ENCODE peak calls at places on chromosome 9, in five cellular contexts. G is brain microvascular endothelial cell, W is MCF 10A, C is GM06990, M is B cell. V is an unnamed sample.

GRCh38 chr9:135666534-135667402 is 3.7 kb downstream of the LCN9 start:
- DNase-seq in M (no peak), W (no peak), C (no peak), G (no peak), V (peak; percentile 52)

GRCh38 chr9:86667307-86667706 is 280.0 kb downstream of the GAS1 start:
- DNase-seq in G (peak; percentile 42), M (no peak), W (peak; percentile 50), C (no peak), V (no peak)

GRCh38 chr9:119284118-119284517 is 85.1 kb downstream of the BRINP1 start:
- DNase-seq in C (no peak), W (peak; percentile 40), G (no peak), M (no peak), V (no peak)

GRCh38 chr9:130287736-130288135 is 22.2 kb downstream of the HMCN2 start:
- DNase-seq in M (no peak), G (no peak), C (no peak), W (no peak), V (peak; percentile 20)

GRCh38 chr9:6078382-6079105 is 63.1 kb upstream of the RANBP6 start:
- DNase-seq in G (no peak), C (no peak), M (no peak), W (no peak), V (no peak)

GRCh38 chr9:88537743-88538055 is 2.7 kb downstream of the NXNL2 start:
- DNase-seq in C (no peak), G (peak; percentile 78), W (peak; percentile 60), M (no peak), V (no peak)

GRCh38 chr9:136283291-136284235 is 20.3 kb downstream of the CCDC187 start:
- DNase-seq in W (peak; percentile 68), G (peak; percentile 52), C (peak; percentile 62), M (peak; percentile 90), V (peak; percentile 83)

GRCh38 chr9:116368680-116369079 is 215.1 kb downstream of the PAPPA start:
- DNase-seq in M (no peak), C (no peak), W (no peak), G (no peak), V (no peak)

GRCh38 chr9:101707708-101708107 is 30.7 kb downstream of the GRIN3A start:
- DNase-seq in W (no peak), G (no peak), M (no peak), C (no peak), V (no peak)

GRCh38 chr9:101706261-101706798 is 32.1 kb downstream of the GRIN3A start:
- DNase-seq in M (no peak), G (no peak), C (no peak), W (no peak), V (no peak)

GRCh38 chr9:101706929-101707328 is 31.5 kb downstream of the GRIN3A start:
- DNase-seq in W (no peak), M (no peak), G (no peak), C (no peak), V (no peak)

GRCh38 chr9:101705135-101705661 is 33.2 kb downstream of the GRIN3A start:
- DNase-seq in G (no peak), W (peak; percentile 32), M (peak; percentile 7), C (peak; percentile 1), V (no peak)

GRCh38 chr9:101702257-101702656 is 36.2 kb downstream of the GRIN3A start:
- DNase-seq in W (no peak), C (no peak), M (no peak), G (no peak), V (no peak)
- TF ChIP-seq CTCF in W (no peak), C (no peak), M (no peak), G (no peak), V (no peak)

GRCh38 chr9:108467653-108468324 is 388.0 kb downstream of the ACTL7B start:
- DNase-seq in G (peak; percentile 27), C (no peak), W (no peak), M (no peak), V (no peak)
- TF ChIP-seq CTCF in G (peak; percentile 17), C (no peak), W (no peak), M (no peak), V (no peak)

GRCh38 chr9:110875275-110875674 is 163.0 kb downstream of the LPAR1 start:
- DNase-seq in C (peak; percentile 72), W (no peak), G (no peak), M (peak; percentile 5), V (peak; percentile 66)
- TF ChIP-seq CTCF in C (peak; percentile 72), W (no peak), G (no peak), M (no peak), V (no peak)

GRCh38 chr9:99197124-99197630 is 24.6 kb downstream of the ALG2 start:
- DNase-seq in C (no peak), G (no peak), W (no peak), M (no peak), V (no peak)
- TF ChIP-seq CTCF in C (peak; percentile 1), G (peak; percentile 29), W (no peak), M (no peak), V (no peak)

GRCh38 chr9:123091459-123091858 is 58.0 kb downstream of the GPR21 start:
- DNase-seq in G (no peak), W (no peak), C (no peak), M (no peak), V (no peak)
- TF ChIP-seq CTCF in G (peak; percentile 44), W (no peak), C (peak; percentile 39), M (no peak), V (no peak)